ENCODE peak calls at places on chromosomes 5 and 9, in nine cellular contexts. A, K, C, W, O, Q, Z, L and F are unnamed samples.

GRCh38 chr9:80504525-80505235 is 932.9 kb downstream of the TLE4 start:
- DNase-seq in A (no peak), O (no peak), C (no peak), L (no peak), K (no peak), Q (no peak), Z (no peak), W (no peak), F (no peak)

GRCh38 chr5:158421329-158421728 is 562.4 kb upstream of the CLINT1 start:
- DNase-seq in K (no peak), O (no peak), C (no peak), W (no peak), Z (no peak), L (no peak), Q (no peak), A (no peak), F (no peak)

GRCh38 chr5:380701-381309 is 59.3 kb downstream of the AHRR start:
- DNase-seq in O (no peak), A (peak; percentile 45), W (no peak), K (no peak), C (no peak), Z (no peak), Q (no peak), L (no peak), F (no peak)

GRCh38 chr9:132965478-132965877 is 13.0 kb upstream of the GFI1B start:
- DNase-seq in L (no peak), C (no peak), K (no peak), Q (no peak), W (no peak), O (no peak), Z (no peak), A (no peak), F (no peak)

GRCh38 chr9:80649001-80649420 is 1040.3 kb downstream of the TLE1 start:
- DNase-seq in Q (peak; percentile 97), Z (no peak), O (no peak), L (no peak), C (no peak), K (no peak), W (no peak), A (peak; percentile 94), F (no peak)

GRCh38 chr9:126985870-126986498 is 71.4 kb downstream of the RALGPS1 start:
- DNase-seq in K (peak; percentile 70), O (peak; percentile 73), L (peak; percentile 55), W (peak; percentile 34), Z (no peak), C (peak; percentile 24), A (peak; percentile 85), Q (peak; percentile 85), F (peak; percentile 84)

GRCh38 chr9:120914953-120915352 is 11.6 kb downstream of the TRAF1 start:
- DNase-seq in L (no peak), O (no peak), K (no peak), W (no peak), C (no peak), A (no peak), Q (peak; percentile 41), Z (peak; percentile 23), F (no peak)

GRCh38 chr5:80711938-80712337 is 57.2 kb upstream of the DHFR start:
- DNase-seq in L (no peak), Q (peak; percentile 19), A (peak; percentile 49), C (peak; percentile 68), W (peak; percentile 32), K (peak; percentile 51), Z (peak; percentile 12), O (no peak), F (no peak)

GRCh38 chr9:107177243-107177839 is 105.7 kb upstream of the RAD23B start:
- DNase-seq in C (no peak), A (no peak), K (no peak), Z (no peak), Q (no peak), W (no peak), L (no peak), O (no peak), F (no peak)

GRCh38 chr9:136995772-136996308 is 528 bp downstream of the CLIC3 start:
- DNase-seq in A (no peak), K (no peak), W (no peak), Q (peak; percentile 50), O (no peak), Z (peak; percentile 9), L (peak; percentile 23), C (no peak), F (peak; percentile 61)

GRCh38 chr5:11346336-11346735 is 557.9 kb downstream of the CTNND2 start:
- DNase-seq in A (no peak), L (no peak), O (no peak), Z (no peak), K (no peak), C (peak; percentile 49), Q (no peak), W (no peak), F (no peak)

GRCh38 chr5:52560366-52560765 is 227.3 kb upstream of the ITGA1 start:
- DNase-seq in O (no peak), Q (no peak), A (peak; percentile 6), L (peak; percentile 42), C (no peak), W (no peak), K (no peak), Z (peak; percentile 15), F (no peak)

GRCh38 chr9:117160254-117160653 is 254.6 kb downstream of the ASTN2 start:
- DNase-seq in C (peak; percentile 52), Q (no peak), W (no peak), O (no peak), L (no peak), A (no peak), K (no peak), Z (no peak), F (no peak)

GRCh38 chr5:176535101-176535654 is 2.0 kb downstream of the RNF44 start:
- DNase-seq in O (peak; percentile 45), C (no peak), L (no peak), W (no peak), A (no peak), K (no peak), Z (no peak), Q (peak; percentile 13), F (no peak)

GRCh38 chr5:67315802-67316103 is 119.2 kb upstream of the CD180 start:
- DNase-seq in L (no peak), W (no peak), C (no peak), Q (no peak), O (no peak), A (no peak), K (no peak), Z (no peak), F (no peak)

GRCh38 chr5:132067451-132067850 is 6.1 kb upstream of the CSF2 start:
- DNase-seq in A (no peak), K (no peak), W (no peak), C (no peak), O (no peak), Q (no peak), Z (no peak), L (no peak), F (no peak)